ENCODE peak calls at places on chromosomes 6 and 20, in five cellular contexts. Z is activated CD4-positive, alpha-beta memory T cell treated with anti-CD3 and anti-CD28 coated beads for 36 hours; D is mesenchymal stem cell; N is Ammon's horn; Y is ureter. V is an unnamed sample.

GRCh38 chr6:156231353-156231752 is 545.8 kb upstream of the ARID1B start:
- DNase-seq in Z (no peak), D (no peak), Y (no peak), N (no peak), V (no peak)

GRCh38 chr6:21185849-21186478 is 407.6 kb upstream of the SOX4 start:
- DNase-seq in D (no peak), N (no peak), Z (no peak), Y (no peak), V (no peak)

GRCh38 chr6:137699036-137699683 is 167.9 kb upstream of the TNFAIP3 start:
- DNase-seq in Y (no peak), D (peak; percentile 33), N (peak; percentile 45), Z (peak; percentile 70), V (no peak)

GRCh38 chr20:41174782-41175181 is 37.4 kb downstream of the PLCG1 start:
- DNase-seq in Y (peak; percentile 36), N (peak; percentile 6), Z (no peak), D (peak; percentile 28), V (no peak)

GRCh38 chr6:168968228-168968627 is 285.4 kb downstream of the THBS2 start:
- DNase-seq in Y (peak; percentile 69), N (peak; percentile 62), Z (peak; percentile 16), D (peak; percentile 10), V (no peak)

GRCh38 chr6:127818149-127818548 is 82.7 kb downstream of the THEMIS start:
- DNase-seq in N (no peak), Y (no peak), Z (no peak), D (no peak), V (no peak)

GRCh38 chr20:36093804-36094145 is 60.8 kb upstream of the EPB41L1 start:
- DNase-seq in D (no peak), Y (no peak), N (no peak), Z (no peak), V (no peak)

GRCh38 chr6:31792741-31793140 is 2.8 kb downstream of the VARS1 start:
- DNase-seq in Z (peak; percentile 40), D (peak; percentile 59), Y (no peak), N (no peak), V (no peak)

GRCh38 chr6:90538651-90539050 is 48.2 kb downstream of the MAP3K7 start:
- DNase-seq in Z (no peak), Y (no peak), N (no peak), D (no peak), V (no peak)

V was measured in hippocampal formation.